ENCODE peak calls at places on chromosomes 3 and 15, in six cellular contexts. E is AG10803, K is left ventricle myocardium inferior, B is MM.1S, Y is mammary epithelial cell, O is cardiac fibroblast. W is an unnamed sample.

GRCh38 chr3:184003187-184003967 is 14.3 kb downstream of the ABCC5 start:
- DNase-seq in E (peak), K (no peak), B (no peak), Y (peak), O (peak), W (no peak)

GRCh38 chr3:69088033-69088432 is 3.3 kb downstream of the ARL6IP5 start:
- DNase-seq in E (peak), K (no peak), B (peak), Y (peak), O (peak), W (peak)

GRCh38 chr3:119223511-119223910 is 17.2 kb downstream of the B4GALT4 start:
- DNase-seq in E (no peak), K (no peak), B (no peak), Y (no peak), O (no peak), W (no peak)

GRCh38 chr3:79810101-79810500 is 42.3 kb upstream of the ROBO1 start:
- DNase-seq in E (no peak), K (no peak), B (no peak), Y (no peak), O (no peak), W (no peak)

GRCh38 chr3:37458162-37458895 is 283.9 kb upstream of the LRRFIP2 start:
- DNase-seq in E (no peak), K (peak), B (no peak), Y (no peak), O (no peak), W (no peak)

GRCh38 chr15:40306371-40306770 is 1.4 kb downstream of the PLCB2 start:
- DNase-seq in E (no peak), K (no peak), B (no peak), Y (no peak), O (no peak), W (no peak)

GRCh38 chr15:79535536-79535935 is 103.4 kb downstream of the MINAR1 start:
- DNase-seq in E (peak), K (no peak), B (no peak), Y (no peak), O (no peak), W (no peak)

GRCh38 chr15:28079313-28079969 is 19.7 kb downstream of the OCA2 start:
- DNase-seq in E (no peak), K (no peak), B (no peak), Y (no peak), O (no peak), W (no peak)

GRCh38 chr15:57559875-57560274 is 31.8 kb upstream of the MYZAP start:
- DNase-seq in E (peak), K (peak), B (peak), Y (peak), O (peak), W (peak)

GRCh38 chr3:8599146-8599545 is 45.5 kb downstream of the SSUH2 start:
- DNase-seq in E (no peak), K (no peak), B (no peak), Y (no peak), O (no peak), W (no peak)

GRCh38 chr3:57951106-57951882 is 56.9 kb upstream of the FLNB start:
- DNase-seq in E (peak), K (peak), B (no peak), Y (peak), O (peak), W (no peak)

GRCh38 chr15:41233367-41233771 is 2.3 kb downstream of the CHP1 start:
- DNase-seq in E (peak), K (no peak), B (no peak), Y (peak), O (peak), W (no peak)

GRCh38 chr3:156321934-156322333 is 201.6 kb downstream of the KCNAB1 start:
- DNase-seq in E (no peak), K (no peak), B (no peak), Y (no peak), O (no peak), W (no peak)

GRCh38 chr3:141280690-141281089 is 49.1 kb downstream of the PXYLP1 start:
- DNase-seq in E (no peak), K (no peak), B (no peak), Y (peak), O (no peak), W (no peak)

GRCh38 chr3:130085881-130086280 is 4.2 kb downstream of the ALG1L2 start:
- DNase-seq in E (no peak), K (no peak), B (no peak), Y (no peak), O (no peak), W (no peak)

GRCh38 chr3:129052675-129053074 is 7.9 kb upstream of the GP9 start:
- DNase-seq in E (no peak), K (peak), B (no peak), Y (no peak), O (no peak), W (no peak)

GRCh38 chr15:65212097-65212496 is 824 bp upstream of the CILP start:
- DNase-seq in E (no peak), K (no peak), B (no peak), Y (no peak), O (no peak), W (peak)

GRCh38 chr15:68310178-68310810 is 32.7 kb downstream of the FEM1B start:
- DNase-seq in E (no peak), K (peak), B (no peak), Y (no peak), O (no peak), W (no peak)

GRCh38 chr3:79597719-79598118 is 170.1 kb downstream of the ROBO1 start:
- DNase-seq in E (no peak), K (no peak), B (no peak), Y (peak), O (no peak), W (no peak)

GRCh38 chr3:139288266-139288821 is 55.5 kb upstream of the MRPS22 start:
- DNase-seq in E (no peak), K (peak), B (no peak), Y (no peak), O (no peak), W (no peak)

GRCh38 chr3:102673271-102674115 is 238.7 kb downstream of the ZPLD1 start:
- DNase-seq in E (peak), K (peak), B (peak), Y (peak), O (peak), W (peak)

GRCh38 chr15:39199076-39199475 is 381.8 kb upstream of the THBS1 start:
- DNase-seq in E (peak), K (peak), B (no peak), Y (no peak), O (no peak), W (no peak)

GRCh38 chr3:53109190-53109589 is 21.0 kb downstream of the RFT1 start:
- DNase-seq in E (peak), K (no peak), B (peak), Y (peak), O (peak), W (no peak)

GRCh38 chr15:92971081-92971480 is 71.0 kb downstream of the CHD2 start:
- DNase-seq in E (no peak), K (no peak), B (no peak), Y (no peak), O (no peak), W (no peak)

GRCh38 chr15:80010131-80010673 is 39.2 kb upstream of the BCL2A1 start:
- DNase-seq in E (peak), K (no peak), B (no peak), Y (peak), O (peak), W (peak)

GRCh38 chr3:194552327-194552949 is 65.6 kb upstream of the ATP13A3 start:
- DNase-seq in E (no peak), K (no peak), B (no peak), Y (no peak), O (no peak), W (no peak)

GRCh38 chr3:52052831-52053306 is 3.5 kb downstream of the DUSP7 start:
- DNase-seq in E (peak), K (peak), B (no peak), Y (peak), O (peak), W (peak)

GRCh38 chr3:16253601-16254000 is 11.1 kb downstream of the DPH3 start:
- DNase-seq in E (peak), K (peak), B (no peak), Y (no peak), O (peak), W (no peak)

GRCh38 chr15:85048430-85048829 is 66.8 kb downstream of the PDE8A start:
- DNase-seq in E (peak), K (no peak), B (no peak), Y (no peak), O (peak), W (no peak)

GRCh38 chr3:157384526-157384925 is 52.1 kb upstream of the PTX3 start:
- DNase-seq in E (no peak), K (no peak), B (no peak), Y (no peak), O (no peak), W (no peak)

GRCh38 chr3:122458992-122459391 is 43.1 kb upstream of the WDR5B start:
- DNase-seq in E (peak), K (no peak), B (no peak), Y (peak), O (peak), W (peak)

GRCh38 chr3:177249203-177249602 is 51.9 kb upstream of the TBL1XR1 start:
- DNase-seq in E (no peak), K (no peak), B (no peak), Y (no peak), O (no peak), W (no peak)

GRCh38 chr3:126551839-126552687 is 6.7 kb downstream of the C3orf22 start:
- DNase-seq in E (no peak), K (no peak), B (no peak), Y (no peak), O (no peak), W (no peak)

GRCh38 chr3:175383813-175384212 is 524.7 kb downstream of the NAALADL2 start:
- DNase-seq in E (peak), K (no peak), B (no peak), Y (no peak), O (peak), W (no peak)

GRCh38 chr3:151660890-151661289 is 72.8 kb upstream of the AADACL2 start:
- DNase-seq in E (peak), K (no peak), B (no peak), Y (no peak), O (peak), W (no peak)

GRCh38 chr3:98021821-98022220 is 13.3 kb downstream of the GABRR3 start:
- DNase-seq in E (peak), K (no peak), B (peak), Y (peak), O (peak), W (no peak)

GRCh38 chr3:65658398-65658797 is 380.3 kb downstream of the MAGI1 start:
- DNase-seq in E (no peak), K (no peak), B (no peak), Y (no peak), O (no peak), W (no peak)

GRCh38 chr3:57820479-57820878 is 64.4 kb downstream of the SLMAP start:
- DNase-seq in E (no peak), K (no peak), B (no peak), Y (no peak), O (no peak), W (no peak)

GRCh38 chr3:159732172-159733111 is 256.2 kb upstream of the IL12A start:
- DNase-seq in E (peak), K (no peak), B (peak), Y (peak), O (peak), W (no peak)
- H3K4me3 ChIP-seq in E (peak), K (peak), B (no peak), Y (peak), O (no peak), W (no peak)

GRCh38 chr15:96028620-96029019 is 301.9 kb upstream of the NR2F2 start:
- DNase-seq in E (no peak), K (no peak), B (no peak), Y (no peak), O (no peak), W (no peak)
- TF ChIP-seq CTCF in E (no peak), K (no peak), B (no peak), Y (no peak), O (no peak), W (no peak)

GRCh38 chr15:27045796-27046195 is 74.8 kb downstream of the GABRG3 start:
- DNase-seq in E (no peak), K (no peak), B (no peak), Y (no peak), O (no peak), W (no peak)
- H3K4me3 ChIP-seq in E (no peak), K (no peak), B (no peak), Y (no peak), O (no peak), W (no peak)

DNA sequence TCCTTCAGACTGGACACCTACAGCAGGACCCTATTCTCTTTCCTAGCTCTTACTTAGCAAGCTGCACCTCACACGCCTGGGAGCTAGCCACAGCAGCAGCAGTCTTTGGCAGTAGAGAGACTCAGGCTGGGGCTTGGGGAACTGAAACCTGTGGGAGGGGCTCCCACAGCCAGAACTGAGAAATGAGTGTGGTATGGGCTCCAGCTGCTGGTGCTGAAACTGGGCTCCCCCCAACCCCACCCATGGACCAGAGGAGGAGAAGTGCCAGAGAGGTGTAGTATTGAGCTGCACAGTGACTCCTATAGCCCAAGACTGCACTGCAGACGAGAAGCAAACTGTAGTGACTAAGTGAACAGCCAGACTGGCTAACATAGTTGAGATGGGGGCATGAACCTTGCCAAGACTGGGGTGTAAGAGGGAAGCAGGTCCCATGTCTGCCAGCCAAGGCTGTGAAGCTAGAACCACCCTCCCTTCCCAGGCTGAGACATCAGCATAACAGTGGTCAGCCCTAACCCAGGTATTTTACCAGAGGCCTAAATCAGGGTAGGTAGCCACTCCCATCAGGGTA is 62.5 kb downstream of the MYO5A start:
- DNase-seq in E (no peak), K (peak), B (peak), Y (no peak), O (no peak), W (peak)
- TF ChIP-seq CTCF in E (no peak), K (no peak), B (peak), Y (no peak), O (no peak), W (peak)

GRCh38 chr3:142595581-142595950 is 627 bp upstream of the PLS1 start:
- DNase-seq in E (peak), K (no peak), B (no peak), Y (peak), O (peak), W (peak)

GRCh38 chr3:142596726-142597088 is 514 bp downstream of the PLS1 start:
- DNase-seq in E (no peak), K (no peak), B (no peak), Y (no peak), O (no peak), W (no peak)

GRCh38 chr3:142597898-142598297 is 1.7 kb downstream of the PLS1 start:
- DNase-seq in E (no peak), K (no peak), B (no peak), Y (no peak), O (no peak), W (no peak)

GRCh38 chr3:142595951-142596725 is at the start of gene PLS1:
- DNase-seq in E (peak), K (peak), B (peak), Y (peak), O (peak), W (peak)

DNA sequence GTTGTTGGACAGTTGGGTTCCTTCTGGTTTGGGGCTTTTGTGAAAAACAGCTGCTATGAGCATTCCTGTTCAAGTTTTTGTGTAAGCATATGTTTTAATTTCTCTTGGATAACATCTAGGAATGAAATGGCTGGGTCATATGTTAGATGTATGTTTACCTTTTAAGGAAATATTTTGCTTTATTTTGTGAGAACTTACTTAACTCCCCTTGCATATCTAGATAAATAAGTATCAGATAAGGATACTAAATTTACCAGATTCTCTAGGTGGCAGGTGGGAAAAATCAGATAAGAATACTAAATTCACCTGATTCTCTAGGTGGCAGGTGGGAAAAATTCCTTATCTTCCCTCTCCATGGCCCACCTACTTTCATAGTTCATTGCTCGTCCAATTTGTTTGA is 1.1 kb upstream of the PLS1 start:
- DNase-seq in E (no peak), K (no peak), B (no peak), Y (no peak), O (no peak), W (no peak)
- H3K4me3 ChIP-seq in E (no peak), K (peak), B (no peak), Y (peak), O (no peak), W (no peak)

GRCh38 chr3:31210068-31210650 is 315.7 kb upstream of the GADL1 start:
- DNase-seq in E (no peak), K (no peak), B (no peak), Y (no peak), O (peak), W (no peak)
- TF ChIP-seq CTCF in E (no peak), K (peak), B (no peak), Y (peak), O (no peak), W (no peak)

DNA sequence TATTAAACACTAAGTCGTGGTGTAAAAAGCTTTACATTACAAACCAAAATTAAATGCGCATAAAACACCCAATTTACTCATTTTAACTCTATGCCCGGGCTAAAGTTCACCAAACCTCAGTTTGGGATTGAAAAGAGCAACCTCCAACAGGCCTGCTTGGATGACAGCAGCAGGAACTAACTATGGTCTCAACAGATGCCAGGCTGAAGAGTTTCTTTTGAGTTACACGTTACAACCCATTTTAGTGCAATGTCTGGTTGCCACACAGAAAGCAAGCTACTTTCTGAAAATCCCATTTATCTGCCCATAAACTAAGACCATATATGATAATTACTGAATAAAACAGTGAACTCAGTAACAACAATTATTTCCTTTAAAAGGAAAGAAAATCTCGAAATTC is 2.2 kb downstream of the SATB1 start:
- DNase-seq in E (no peak), K (no peak), B (no peak), Y (peak), O (no peak), W (no peak)
- H3K4me3 ChIP-seq in E (peak), K (peak), B (peak), Y (no peak), O (peak), W (no peak)

DNA sequence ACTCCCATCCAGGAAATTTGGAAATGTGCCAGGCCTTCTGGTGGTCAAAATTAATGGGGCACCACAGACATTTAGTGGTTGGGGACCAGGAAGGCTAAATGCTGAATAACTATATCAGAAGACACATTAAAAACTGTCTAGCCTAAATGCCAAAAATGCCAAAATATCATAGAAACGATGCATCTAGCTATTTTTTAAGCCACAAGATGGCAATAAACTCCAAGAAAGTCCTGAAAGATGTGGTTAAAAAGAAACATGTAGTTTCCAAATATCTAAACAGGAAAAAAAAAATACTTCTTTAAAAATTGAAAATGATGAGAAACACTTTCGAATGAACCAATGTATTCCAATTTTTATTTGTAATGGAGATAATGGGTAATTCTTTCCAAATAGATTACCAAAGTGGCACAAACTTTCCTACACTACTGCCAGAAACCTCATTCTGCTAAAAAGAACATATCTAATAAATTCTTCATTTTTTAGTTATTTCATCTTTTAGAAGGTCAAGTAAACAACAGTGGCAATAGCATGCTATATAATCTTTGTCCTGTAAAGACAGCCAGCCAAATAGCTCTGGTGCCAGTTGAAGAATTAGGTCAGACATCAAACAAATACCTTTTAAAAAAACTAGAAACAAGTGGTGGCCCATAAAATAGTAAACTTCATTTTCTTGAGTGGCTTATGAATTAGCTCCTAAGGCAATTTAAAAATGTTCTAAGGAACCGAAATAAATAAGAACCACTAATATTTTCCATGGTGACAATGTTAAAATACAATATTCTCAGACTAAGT is 19.7 kb downstream of the CCDC14 start:
- DNase-seq in E (peak), K (no peak), B (no peak), Y (no peak), O (no peak), W (no peak)
- TF ChIP-seq CTCF in E (peak), K (peak), B (peak), Y (peak), O (no peak), W (no peak)

GRCh38 chr15:34217587-34218225 is 7.1 kb upstream of the EMC4 start:
- DNase-seq in E (peak), K (no peak), B (no peak), Y (peak), O (peak), W (no peak)

GRCh38 chr15:34214135-34214534 is 4.2 kb upstream of the KATNBL1 start:
- DNase-seq in E (no peak), K (no peak), B (no peak), Y (no peak), O (no peak), W (no peak)

GRCh38 chr15:34216527-34217270 is 6.8 kb upstream of the KATNBL1 start:
- DNase-seq in E (no peak), K (no peak), B (no peak), Y (no peak), O (no peak), W (no peak)

GRCh38 chr15:34209421-34210282 is at the start of gene KATNBL1:
- DNase-seq in E (peak), K (peak), B (peak), Y (peak), O (peak), W (peak)

GRCh38 chr15:34213690-34214089 is 3.8 kb upstream of the KATNBL1 start:
- DNase-seq in E (no peak), K (no peak), B (no peak), Y (no peak), O (no peak), W (no peak)
- H3K4me3 ChIP-seq in E (no peak), K (no peak), B (no peak), Y (no peak), O (no peak), W (no peak)

GRCh38 chr15:89751748-89752147 is 699 bp upstream of the MESP1 start:
- DNase-seq in E (no peak), K (no peak), B (no peak), Y (no peak), O (no peak), W (no peak)
- TF ChIP-seq CTCF in E (no peak), K (no peak), B (no peak), Y (no peak), O (no peak), W (no peak)

W was measured in GM12865.